ENCODE peak calls at places on chromosome 16, in five cellular contexts. F is right lobe of liver, J is mesendoderm, X is transverse colon, A is tibial nerve. D is an unnamed sample.

GRCh38 chr16:3525951-3526350 is 25.1 kb downstream of the CLUAP1 start:
- DNase-seq in F (no peak), J (no peak), X (no peak), A (no peak), D (no peak)

GRCh38 chr16:89217138-89217387 is 440 bp upstream of the ZNF778 start:
- DNase-seq in F (no peak), J (no peak), X (no peak), A (no peak), D (no peak)

GRCh38 chr16:26952411-26952810 is 114.3 kb upstream of the C16orf82 start:
- DNase-seq in F (no peak), J (peak), X (no peak), A (no peak), D (no peak)

GRCh38 chr16:79021991-79022390 is 578.5 kb downstream of the MAF start:
- DNase-seq in F (no peak), J (no peak), X (no peak), A (no peak), D (no peak)

GRCh38 chr16:51697454-51697853 is 546.4 kb upstream of the SALL1 start:
- DNase-seq in F (no peak), J (no peak), X (no peak), A (no peak), D (no peak)

GRCh38 chr16:55470533-55471371 is 8.2 kb upstream of the MMP2 start:
- DNase-seq in F (no peak), J (peak), X (no peak), A (peak), D (peak)

GRCh38 chr16:1432388-1433262 is 1.7 kb downstream of the PERCC1 start:
- DNase-seq in F (no peak), J (no peak), X (no peak), A (no peak), D (no peak)

GRCh38 chr16:72066747-72067146 is 3.7 kb downstream of the HPR start:
- DNase-seq in F (no peak), J (peak), X (no peak), A (no peak), D (no peak)

GRCh38 chr16:57761301-57761700 is 25.7 kb downstream of the KATNB1 start:
- DNase-seq in F (no peak), J (no peak), X (no peak), A (no peak), D (no peak)

GRCh38 chr16:72443809-72444208 is 271.9 kb upstream of the PMFBP1 start:
- DNase-seq in F (no peak), J (no peak), X (no peak), A (no peak), D (no peak)

GRCh38 chr16:57261806-57262205 is 16.7 kb downstream of the ARL2BP start:
- DNase-seq in F (no peak), J (no peak), X (no peak), A (no peak), D (no peak)

GRCh38 chr16:997440-998051 is 16.0 kb downstream of the SOX8 start:
- DNase-seq in F (no peak), J (peak), X (peak), A (no peak), D (peak)

GRCh38 chr16:66364117-66364958 is 2.2 kb upstream of the CDH5 start:
- DNase-seq in F (peak), J (peak), X (peak), A (peak), D (no peak)

GRCh38 chr16:12182202-12182601 is 205.7 kb downstream of the SNX29 start:
- DNase-seq in F (no peak), J (no peak), X (no peak), A (no peak), D (no peak)

GRCh38 chr16:75380870-75381269 is 52.4 kb downstream of the CFDP1 start:
- DNase-seq in F (no peak), J (no peak), X (no peak), A (no peak), D (no peak)

GRCh38 chr16:1159973-1160772 is 7.3 kb downstream of the CACNA1H start:
- DNase-seq in F (peak), J (no peak), X (peak), A (no peak), D (no peak)

GRCh38 chr16:87965973-87966667 is 14.9 kb downstream of the BANP start:
- DNase-seq in F (no peak), J (no peak), X (no peak), A (no peak), D (no peak)

GRCh38 chr16:83400234-83400633 is 407.5 kb upstream of the HSBP1 start:
- DNase-seq in F (no peak), J (peak), X (no peak), A (no peak), D (no peak)

GRCh38 chr16:21224800-21225199 is 8.7 kb upstream of the ANKS4B start:
- DNase-seq in F (no peak), J (no peak), X (no peak), A (no peak), D (no peak)

GRCh38 chr16:49484454-49484853 is 110.8 kb downstream of the C16orf78 start:
- DNase-seq in F (peak), J (peak), X (peak), A (peak), D (no peak)

GRCh38 chr16:72857841-72858594 is 189.9 kb downstream of the ZFHX3 start:
- DNase-seq in F (no peak), J (no peak), X (no peak), A (no peak), D (no peak)

GRCh38 chr16:68227183-68227793 is 8.6 kb downstream of the ESRP2 start:
- DNase-seq in F (no peak), J (no peak), X (no peak), A (no peak), D (no peak)
- H3K27ac ChIP-seq in F (no peak), J (no peak), X (peak), A (no peak), D (no peak)

GRCh38 chr16:85900031-85900792 is 1.2 kb downstream of the IRF8 start:
- DNase-seq in F (no peak), J (no peak), X (no peak), A (no peak), D (no peak)
- H3K4me3 ChIP-seq in F (peak), J (no peak), X (peak), A (no peak), D (no peak)

GRCh38 chr16:19688396-19689024 is 29.5 kb downstream of the KNOP1 start:
- DNase-seq in F (no peak), J (peak), X (no peak), A (no peak), D (no peak)

GRCh38 chr16:19694989-19695388 is 23.0 kb downstream of the KNOP1 start:
- DNase-seq in F (no peak), J (peak), X (no peak), A (no peak), D (no peak)

GRCh38 chr16:19689342-19689741 is 28.7 kb downstream of the KNOP1 start:
- DNase-seq in F (no peak), J (no peak), X (no peak), A (no peak), D (no peak)

GRCh38 chr16:19690196-19690595 is 27.8 kb downstream of the KNOP1 start:
- DNase-seq in F (no peak), J (peak), X (no peak), A (no peak), D (no peak)

DNA sequence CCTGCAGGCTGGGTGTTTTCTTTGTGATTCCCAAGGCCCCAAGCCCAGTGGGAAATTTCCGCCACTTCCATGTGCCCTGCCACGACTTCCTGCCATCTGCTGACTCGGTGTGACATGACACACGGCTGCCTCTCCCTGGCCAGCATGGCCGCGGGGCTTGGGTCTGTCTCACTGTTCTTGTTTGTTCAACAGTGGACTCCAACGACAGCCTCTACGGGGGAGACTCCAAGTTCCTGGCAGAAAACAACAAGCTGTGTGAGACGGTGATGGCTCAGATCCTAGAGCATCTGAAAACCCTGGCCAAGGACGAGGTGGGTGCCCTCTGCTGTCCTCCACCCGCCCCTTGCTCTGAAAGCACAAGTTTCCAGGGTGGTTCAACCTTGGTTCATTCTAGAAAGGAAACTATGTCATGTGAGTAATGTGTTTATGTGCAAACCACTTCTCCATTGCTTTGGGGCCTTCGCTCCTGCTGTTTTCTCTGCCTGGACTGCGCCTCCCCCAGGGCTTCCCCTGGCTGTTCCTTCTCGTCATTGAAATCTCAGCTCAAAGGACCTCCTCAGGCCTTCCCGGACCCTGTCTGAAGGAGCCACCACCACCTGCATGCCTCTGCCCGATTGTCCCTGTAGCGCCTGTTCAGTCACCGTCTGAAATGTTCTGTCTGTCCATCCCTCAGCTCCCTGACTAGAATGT is 26.7 kb downstream of the KNOP1 start:
- DNase-seq in F (no peak), J (peak), X (no peak), A (no peak), D (no peak)
- H3K27ac ChIP-seq in F (no peak), J (no peak), X (no peak), A (peak), D (peak)

DNA sequence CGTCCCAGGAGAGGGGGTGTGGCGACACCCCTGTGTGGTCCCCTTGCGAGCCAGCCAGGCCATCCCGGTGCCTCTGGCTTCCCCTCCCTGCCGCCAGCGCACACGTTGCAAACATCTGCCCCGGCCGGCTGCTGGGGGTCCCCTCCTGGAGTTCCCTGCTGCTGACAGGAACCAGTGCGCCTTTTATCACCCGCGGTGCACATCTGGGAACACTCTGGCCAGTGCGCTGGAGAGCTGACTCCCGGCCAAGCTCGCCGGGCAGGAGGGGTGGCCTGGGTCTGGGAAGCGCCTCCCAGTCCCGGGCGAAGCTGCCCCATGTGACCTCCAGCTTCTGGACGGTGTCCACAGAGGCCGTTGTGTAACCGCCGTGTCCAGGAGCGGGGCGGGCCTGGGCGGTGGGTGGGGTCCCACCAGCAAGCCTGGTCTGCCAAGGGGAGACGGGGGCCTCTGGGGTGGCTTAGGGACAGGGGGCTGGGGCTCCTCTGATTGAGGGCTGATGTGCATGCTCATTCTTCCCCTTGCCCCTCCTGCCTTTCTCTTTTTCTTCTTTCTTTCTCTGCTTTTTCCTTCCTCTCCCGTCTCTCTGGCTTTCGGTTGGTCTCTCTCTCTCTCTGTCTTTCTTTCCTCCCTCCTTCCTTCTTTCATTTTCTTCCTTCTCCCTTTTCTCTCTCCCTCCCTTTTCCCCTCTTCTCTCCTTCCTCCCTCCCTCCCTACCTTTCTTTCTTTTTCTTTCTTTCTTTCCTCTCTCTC is 25.2 kb upstream of the CIBAR2 start:
- DNase-seq in F (peak), J (no peak), X (peak), A (peak), D (peak)
- H3K4me3 ChIP-seq in F (peak), J (no peak), X (peak), A (peak), D (peak)

DNA sequence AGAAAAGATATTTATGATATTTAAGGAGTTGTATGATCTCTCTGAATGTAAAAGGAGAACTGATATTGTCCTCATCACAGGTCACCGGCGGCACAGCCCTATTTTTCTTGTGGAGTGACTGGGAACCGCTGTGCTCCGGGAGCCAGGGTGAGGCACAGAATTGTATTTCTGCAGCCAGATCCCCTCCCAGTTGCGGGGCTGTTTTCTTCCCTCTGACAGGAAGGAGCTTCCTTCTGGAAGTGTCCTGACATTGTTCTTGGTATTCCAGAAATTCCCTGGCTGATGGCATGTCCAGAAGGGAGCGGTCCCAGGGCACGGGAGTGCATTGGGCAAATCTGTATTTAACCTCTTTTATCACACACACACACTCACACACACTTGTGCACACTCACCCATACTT is 268.6 kb upstream of the FOXF1 start:
- DNase-seq in F (no peak), J (peak), X (no peak), A (no peak), D (no peak)
- H3K27ac ChIP-seq in F (no peak), J (no peak), X (peak), A (no peak), D (peak)

D was measured in SJSA1.